ENCODE peak calls at places on chromosomes 7 and 10, in seven cellular contexts. W is endodermal cell, D is activated gamma-delta T cell treated with Interleukin-2 at 50 U/mL for 16 hours, U is NCI-H774, H is NCI-H1092, J is heart right ventricle, Q is AG08396. Z is an unnamed sample.

GRCh38 chr7:28112467-28112866 is 68.1 kb downstream of the JAZF1 start:
- DNase-seq in H (no peak), D (no peak), Q (no peak), U (no peak), W (no peak), J (no peak), Z (no peak)

GRCh38 chr7:145848691-145849090 is 267.9 kb upstream of the CNTNAP2 start:
- DNase-seq in W (peak; percentile 88), D (no peak), Q (no peak), H (peak; percentile 22), J (no peak), U (no peak), Z (no peak)

GRCh38 chr7:66837007-66837406 is 84.0 kb upstream of the TMEM248 start:
- DNase-seq in D (no peak), J (no peak), U (no peak), H (no peak), Q (no peak), W (peak; percentile 88), Z (no peak)

GRCh38 chr10:3740157-3740871 is 44.7 kb downstream of the KLF6 start:
- DNase-seq in H (no peak), U (no peak), D (no peak), W (no peak), Q (no peak), J (no peak), Z (no peak)

GRCh38 chr7:44257618-44258422 is 57.0 kb downstream of the YKT6 start:
- DNase-seq in H (no peak), D (peak; percentile 56), W (no peak), U (no peak), J (peak; percentile 75), Q (peak; percentile 79), Z (peak; percentile 44)

GRCh38 chr10:61903184-61903990 is 1.9 kb downstream of the ARID5B start:
- DNase-seq in Q (peak; percentile 69), H (no peak), D (peak; percentile 51), U (peak; percentile 52), J (peak; percentile 67), W (peak; percentile 76), Z (peak; percentile 58)

GRCh38 chr10:47025540-47026300 is 114.5 kb downstream of the PTPN20 start:
- DNase-seq in D (no peak), W (peak; percentile 32), J (no peak), Q (peak; percentile 59), U (no peak), H (no peak), Z (no peak)

GRCh38 chr10:127977368-127978009 is 70.6 kb downstream of the PTPRE start:
- DNase-seq in D (no peak), Q (peak; percentile 78), W (no peak), H (no peak), J (peak; percentile 78), U (no peak), Z (no peak)

GRCh38 chr7:28410628-28411578 is 1.4 kb upstream of the CREB5 start:
- DNase-seq in H (no peak), Q (no peak), D (no peak), U (no peak), J (peak; percentile 26), W (peak; percentile 73), Z (no peak)

GRCh38 chr10:127908106-127908957 is 1.4 kb downstream of the PTPRE start:
- DNase-seq in J (no peak), W (peak; percentile 43), H (no peak), U (no peak), D (no peak), Q (peak; percentile 80), Z (no peak)

GRCh38 chr7:155983176-155983815 is 171.0 kb upstream of the SHH start:
- DNase-seq in U (no peak), Q (no peak), J (no peak), D (no peak), H (no peak), W (peak; percentile 20), Z (no peak)

GRCh38 chr10:96840841-96841518 is 8.9 kb downstream of the LCOR start:
- DNase-seq in W (no peak), Q (no peak), D (no peak), U (no peak), J (no peak), H (no peak), Z (no peak)

GRCh38 chr10:58797356-58797755 is 284.7 kb downstream of the BICC1 start:
- DNase-seq in D (no peak), W (no peak), Q (no peak), U (no peak), J (no peak), H (no peak), Z (no peak)

GRCh38 chr10:45624724-45625123 is 47.8 kb downstream of the ZFAND4 start:
- DNase-seq in J (no peak), H (no peak), D (no peak), U (no peak), W (no peak), Q (no peak), Z (no peak)

GRCh38 chr7:101744588-101744987 is 72.8 kb upstream of the CUX1 start:
- DNase-seq in Q (no peak), W (peak; percentile 64), H (no peak), J (no peak), D (no peak), U (no peak), Z (no peak)

GRCh38 chr10:102595914-102596313 is 48.4 kb upstream of the TRIM8 start:
- DNase-seq in D (no peak), J (no peak), Q (no peak), W (peak; percentile 76), H (no peak), U (no peak), Z (no peak)

Z was measured in effector memory CD8-positive, alpha-beta T cell.